ENCODE peak calls at places on chromosomes 4 and X, in five cellular contexts. W is left colon, M is NCI-H2171 treated with DMSO at 0.1 percent for 48 hours, U is SW480, P is globus pallidus. L is an unnamed sample.

GRCh38 chr4:56305390-56305789 is 81.9 kb downstream of the AASDH start:
- DNase-seq in U (no peak), W (no peak), M (no peak), P (no peak), L (no peak)

GRCh38 chrX:49243166-49243565 is 7.9 kb downstream of the CCDC22 start:
- DNase-seq in M (no peak), W (no peak), U (no peak), P (no peak), L (no peak)

GRCh38 chr4:2330119-2331042 is 68.5 kb upstream of the MXD4 start:
- DNase-seq in P (no peak), M (no peak), W (no peak), U (peak; percentile 84), L (no peak)

GRCh38 chr4:101345596-101346311 is 1.6 kb downstream of the PPP3CA start:
- DNase-seq in W (peak; percentile 61), U (peak; percentile 53), P (peak; percentile 48), M (peak; percentile 57), L (no peak)

GRCh38 chrX:42944381-42944998 is 166.5 kb upstream of the PPP1R2C start:
- DNase-seq in M (no peak), P (no peak), W (no peak), U (no peak), L (no peak)

GRCh38 chr4:117965608-117966007 is 68.7 kb upstream of the NDST3 start:
- DNase-seq in U (no peak), W (no peak), P (no peak), M (peak; percentile 15), L (no peak)

GRCh38 chr4:78150465-78150864 is 93.3 kb downstream of the FRAS1 start:
- DNase-seq in W (no peak), P (no peak), U (no peak), M (no peak), L (no peak)

GRCh38 chr4:94533405-94534223 is 81.9 kb downstream of the PDLIM5 start:
- DNase-seq in W (no peak), M (peak; percentile 25), U (no peak), P (no peak), L (no peak)

GRCh38 chr4:153257151-153257620 is 52.9 kb downstream of the TRIM2 start:
- DNase-seq in W (no peak), P (peak; percentile 71), U (no peak), M (peak; percentile 66), L (peak; percentile 72)

GRCh38 chr4:74157116-74157742 is 689 bp upstream of the MTHFD2L start:
- DNase-seq in W (no peak), U (peak; percentile 2), P (no peak), M (no peak), L (no peak)

GRCh38 chr4:188254211-188254610 is 115.0 kb downstream of the TRIML1 start:
- DNase-seq in U (no peak), P (no peak), W (no peak), M (no peak), L (no peak)

GRCh38 chr4:100022792-100023222 is 72.7 kb upstream of the H2AZ1 start:
- DNase-seq in U (no peak), P (no peak), W (no peak), M (no peak), L (no peak)

GRCh38 chrX:3262906-3263305 is 83.5 kb downstream of the MXRA5 start:
- DNase-seq in P (no peak), M (no peak), U (no peak), W (no peak), L (no peak)

GRCh38 chr4:62023633-62024032 is 823.5 kb downstream of the ADGRL3 start:
- DNase-seq in U (no peak), M (no peak), W (no peak), P (no peak), L (no peak)

GRCh38 chr4:62194342-62194741 is 994.2 kb downstream of the ADGRL3 start:
- DNase-seq in M (no peak), P (no peak), U (no peak), W (no peak), L (no peak)

GRCh38 chr4:3372933-3373465 is 68.8 kb upstream of the HGFAC start:
- DNase-seq in U (peak; percentile 9), P (peak; percentile 58), W (peak; percentile 62), M (no peak), L (peak; percentile 70)

GRCh38 chr4:76147454-76148141 is 599 bp downstream of the NUP54 start:
- DNase-seq in P (peak; percentile 24), W (peak; percentile 77), U (peak; percentile 68), M (peak; percentile 52), L (no peak)

GRCh38 chr4:27027428-27027827 is 166.8 kb downstream of the STIM2 start:
- DNase-seq in M (no peak), P (no peak), W (no peak), U (no peak), L (peak; percentile 20)

GRCh38 chrX:7852166-7852565 is 9.2 kb downstream of the VCX start:
- DNase-seq in U (no peak), W (no peak), M (no peak), P (no peak), L (no peak)

GRCh38 chr4:36099509-36099908 is 144.8 kb downstream of the ARAP2 start:
- DNase-seq in U (no peak), M (no peak), W (no peak), P (no peak), L (no peak)

GRCh38 chr4:125666635-125667034 is 351.9 kb downstream of the FAT4 start:
- DNase-seq in U (no peak), W (no peak), P (no peak), M (no peak), L (no peak)

GRCh38 chr4:52173470-52174055 is 122.5 kb downstream of the SPATA18 start:
- DNase-seq in P (no peak), W (no peak), U (no peak), M (no peak), L (no peak)

GRCh38 chr4:138859249-138859648 is 156.3 kb upstream of the NOCT start:
- DNase-seq in U (no peak), P (no peak), M (no peak), W (no peak), L (no peak)

GRCh38 chrX:149267878-149268813 is 237.0 kb downstream of the IDS start:
- DNase-seq in P (no peak), W (no peak), U (no peak), M (no peak), L (no peak)

GRCh38 chr4:89556596-89557305 is 249.2 kb upstream of the GPRIN3 start:
- DNase-seq in M (no peak), W (no peak), U (no peak), P (no peak), L (no peak)

GRCh38 chr4:123352240-123352945 is 44.2 kb upstream of the SPRY1 start:
- DNase-seq in U (peak; percentile 10), W (no peak), M (no peak), P (peak; percentile 29), L (peak; percentile 35)

GRCh38 chrX:41512394-41512793 is 65.3 kb downstream of the NYX start:
- DNase-seq in W (no peak), P (no peak), U (no peak), M (no peak), L (no peak)

GRCh38 chr4:112357897-112358296 is 60.7 kb downstream of the ALPK1 start:
- DNase-seq in W (no peak), U (no peak), M (no peak), P (no peak), L (no peak)

GRCh38 chrX:16643160-16643559 is 6.8 kb upstream of the S100G start:
- DNase-seq in W (no peak), M (no peak), P (no peak), U (peak; percentile 6), L (no peak)

GRCh38 chrX:40243699-40244098 is 145.9 kb upstream of the BCOR start:
- DNase-seq in P (no peak), M (no peak), W (no peak), U (peak; percentile 68), L (no peak)

GRCh38 chr4:81919238-81919637 is 447.5 kb upstream of the RASGEF1B start:
- DNase-seq in U (peak; percentile 52), P (no peak), M (peak; percentile 2), W (no peak), L (no peak)

GRCh38 chrX:154465601-154466000 is 7.5 kb downstream of the PLXNA3 start:
- DNase-seq in M (no peak), P (no peak), U (no peak), W (no peak), L (no peak)

GRCh38 chr4:2337131-2337723 is 75.3 kb upstream of the MXD4 start:
- DNase-seq in W (no peak), U (no peak), M (no peak), P (no peak), L (no peak)

GRCh38 chr4:87213425-87213824 is 7.0 kb downstream of the KLHL8 start:
- DNase-seq in M (no peak), W (no peak), U (no peak), P (no peak), L (no peak)

GRCh38 chr4:1326751-1327525 is 20.1 kb upstream of the UVSSA start:
- DNase-seq in P (no peak), U (no peak), M (no peak), W (no peak), L (no peak)

GRCh38 chr4:140463610-140464009 is 34.5 kb downstream of the MGAT4D start:
- DNase-seq in W (no peak), M (no peak), U (no peak), P (no peak), L (no peak)